ENCODE peak calls at places on chromosomes 1 and 21, in five cellular contexts. G is heart right ventricle, O is fibroblast of lung, X is pancreas, B is tibial nerve. K is an unnamed sample.

GRCh38 chr1:42170779-42171621 is 6.5 kb upstream of the GUCA2A start:
- DNase-seq in G (no peak), O (no peak), X (no peak), B (no peak), K (no peak)

GRCh38 chr1:204885790-204886189 is 15.1 kb downstream of the NFASC start:
- DNase-seq in G (no peak), O (peak; percentile 58), X (no peak), B (no peak), K (no peak)

GRCh38 chr1:228225740-228226139 is 17.9 kb downstream of the OBSCN start:
- DNase-seq in G (no peak), O (no peak), X (no peak), B (no peak), K (no peak)

GRCh38 chr1:12506581-12507280 is 111.3 kb downstream of the DHRS3 start:
- DNase-seq in G (no peak), O (no peak), X (no peak), B (no peak), K (no peak)

GRCh38 chr1:51300270-51300669 is 30.1 kb downstream of the TTC39A start:
- DNase-seq in G (no peak), O (no peak), X (no peak), B (no peak), K (no peak)

GRCh38 chr1:6041432-6042062 is 4.1 kb upstream of the KCNAB2 start:
- DNase-seq in G (peak; percentile 40), O (no peak), X (no peak), B (no peak), K (no peak)

GRCh38 chr21:46425566-46425965 is 33.1 kb upstream of the DIP2A start:
- DNase-seq in G (no peak), O (no peak), X (no peak), B (no peak), K (no peak)

GRCh38 chr1:246417152-246417812 is 89.8 kb downstream of the SMYD3 start:
- DNase-seq in G (no peak), O (peak; percentile 87), X (no peak), B (no peak), K (no peak)

GRCh38 chr1:181768216-181768929 is 285.1 kb downstream of the CACNA1E start:
- DNase-seq in G (no peak), O (peak; percentile 6), X (no peak), B (no peak), K (no peak)

GRCh38 chr1:220894924-220895256 is 15.6 kb downstream of the HLX start:
- DNase-seq in G (no peak), O (no peak), X (no peak), B (no peak), K (no peak)

GRCh38 chr1:221708076-221708571 is 33.8 kb downstream of the DUSP10 start:
- DNase-seq in G (no peak), O (peak; percentile 78), X (no peak), B (no peak), K (no peak)

GRCh38 chr1:206933333-206933945 is 11.7 kb upstream of the FCMR start:
- DNase-seq in G (peak; percentile 31), O (no peak), X (no peak), B (no peak), K (peak; percentile 71)

GRCh38 chr1:66137235-66137634 is 344.5 kb downstream of the PDE4B start:
- DNase-seq in G (no peak), O (peak; percentile 47), X (no peak), B (no peak), K (no peak)

GRCh38 chr1:34779526-34779925 is 1.5 kb upstream of the GJB3 start:
- DNase-seq in G (no peak), O (no peak), X (no peak), B (no peak), K (peak; percentile 35)

GRCh38 chr1:218171302-218171893 is 113.7 kb upstream of the RRP15 start:
- DNase-seq in G (no peak), O (peak; percentile 26), X (no peak), B (no peak), K (no peak)

GRCh38 chr1:13916530-13916929 is 216.5 kb downstream of the PRDM2 start:
- DNase-seq in G (no peak), O (no peak), X (no peak), B (no peak), K (no peak)

GRCh38 chr1:200154069-200154767 is 126.7 kb downstream of the NR5A2 start:
- DNase-seq in G (no peak), O (peak; percentile 15), X (no peak), B (no peak), K (no peak)

GRCh38 chr1:6358757-6359567 is 34.6 kb downstream of the ACOT7 start:
- DNase-seq in G (no peak), O (peak; percentile 75), X (no peak), B (no peak), K (no peak)

GRCh38 chr21:45266518-45267389 is 20.9 kb downstream of the POFUT2 start:
- DNase-seq in G (no peak), O (peak; percentile 34), X (no peak), B (peak; percentile 7), K (no peak)

GRCh38 chr1:199279107-199279506 is 640.3 kb downstream of the PTPRC start:
- DNase-seq in G (no peak), O (peak; percentile 44), X (no peak), B (no peak), K (no peak)

GRCh38 chr1:209389258-209389657 is 194.3 kb upstream of the CAMK1G start:
- DNase-seq in G (no peak), O (peak; percentile 98), X (no peak), B (no peak), K (no peak)

GRCh38 chr1:38030596-38031512 is 15.7 kb downstream of the POU3F1 start:
- DNase-seq in G (no peak), O (no peak), X (peak; percentile 58), B (peak; percentile 56), K (no peak)

GRCh38 chr1:160061376-160062100 is 8.4 kb downstream of the KCNJ10 start:
- DNase-seq in G (no peak), O (no peak), X (no peak), B (no peak), K (no peak)
- TF ChIP-seq CTCF in G (no peak), O (no peak), X (no peak), B (no peak), K (no peak)

DNA sequence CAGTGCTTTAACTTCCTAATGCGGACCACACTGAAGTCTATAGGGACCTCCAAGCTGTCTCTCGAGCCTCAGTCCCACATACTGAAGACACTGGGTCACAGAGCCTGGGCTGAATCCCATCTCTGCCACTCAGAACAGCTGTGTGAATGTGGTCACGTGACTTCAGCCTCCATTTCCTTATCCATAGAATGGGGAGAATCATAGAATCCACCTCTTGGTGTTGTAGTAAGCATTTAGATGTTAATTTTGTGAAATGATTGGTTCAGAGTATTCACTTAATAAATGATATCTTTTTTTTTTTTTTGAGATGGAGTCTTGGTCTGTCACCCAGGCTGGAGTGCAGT is 41.2 kb upstream of the LYST start:
- DNase-seq in G (no peak), O (no peak), X (no peak), B (no peak), K (no peak)
- H3K4me1 ChIP-seq in G (peaks cover 12% of the 10 kb centered on the region), O (peaks cover 23% of the 10 kb centered on the region), X (no peaks in the 10 kb centered on the region), B (peaks cover 28% of the 10 kb centered on the region), K (peaks cover 22% of the 10 kb centered on the region)

GRCh38 chr1:16251381-16251780 is 14.4 kb upstream of the CPLANE2 start:
- DNase-seq in G (no peak), O (no peak), X (no peak), B (no peak), K (peak; percentile 40)
- H3K36me3 ChIP-seq in G (peaks cover 8% of the 10 kb centered on the region), O (peaks cover 2% of the 10 kb centered on the region), X (no peaks in the 10 kb centered on the region), B (peaks cover 60% of the 10 kb centered on the region), K (peaks cover 55% of the 10 kb centered on the region)

DNA sequence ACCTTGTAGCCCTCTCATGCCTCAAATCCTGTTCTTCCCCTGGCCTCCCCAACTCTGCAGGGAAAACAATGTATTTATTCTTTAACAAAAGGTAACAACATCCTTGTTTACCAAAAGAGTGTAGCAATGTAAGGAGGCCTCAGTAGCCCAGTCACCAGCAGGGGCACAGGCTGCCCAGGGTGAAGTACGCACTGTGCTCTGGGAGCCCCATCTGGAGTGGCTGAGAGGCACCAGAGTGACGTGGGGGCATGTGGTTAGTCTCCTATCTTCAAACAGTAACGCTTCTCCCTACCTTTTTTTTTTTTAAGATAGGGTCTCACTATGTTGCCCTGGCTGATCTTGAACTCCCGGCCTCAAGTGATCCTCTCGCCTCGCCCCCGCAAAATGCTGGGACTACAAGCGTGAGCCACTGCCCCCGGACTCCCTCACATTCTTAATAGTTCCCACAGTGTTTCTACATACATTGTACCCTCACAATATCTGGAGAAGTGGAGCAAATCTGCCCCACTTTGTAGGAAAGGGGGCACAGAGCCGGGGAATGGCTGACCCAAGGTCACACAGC is 51.3 kb upstream of the ECE1 start:
- DNase-seq in G (no peak), O (no peak), X (peak; percentile 31), B (no peak), K (no peak)
- TF ChIP-seq CTCF in G (no peak), O (no peak), X (no peak), B (no peak), K (no peak)

GRCh38 chr21:33202464-33203363 is 27.0 kb upstream of the IFNAR2 start:
- DNase-seq in G (no peak), O (no peak), X (no peak), B (no peak), K (no peak)
- H3K4me1 ChIP-seq in G (peaks cover 25% of the 10 kb centered on the region), O (peaks cover 3% of the 10 kb centered on the region), X (no peaks in the 10 kb centered on the region), B (peaks cover 54% of the 10 kb centered on the region), K (peaks cover 2% of the 10 kb centered on the region)

GRCh38 chr1:154157520-154158306 is 2.8 kb upstream of the NUP210L start:
- DNase-seq in G (no peak), O (peak; percentile 70), X (no peak), B (no peak), K (no peak)
- H3K36me3 ChIP-seq in G (no peaks in the 10 kb centered on the region), O (peaks cover 6% of the 10 kb centered on the region), X (no peaks in the 10 kb centered on the region), B (peaks cover 40% of the 10 kb centered on the region), K (peaks cover 24% of the 10 kb centered on the region)

GRCh38 chr1:242890211-242890741 is 364.8 kb downstream of the CEP170 start:
- DNase-seq in G (peak; percentile 44), O (peak; percentile 6), X (no peak), B (no peak), K (no peak)

GRCh38 chr1:242886137-242886536 is 361.6 kb upstream of the PLD5 start:
- DNase-seq in G (no peak), O (no peak), X (no peak), B (no peak), K (no peak)
- TF ChIP-seq CTCF in G (no peak), O (no peak), X (no peak), B (no peak), K (no peak)

GRCh38 chr1:94024109-94024792 is 96.7 kb downstream of the ABCA4 start:
- DNase-seq in G (no peak), O (no peak), X (no peak), B (no peak), K (no peak)
- H3K4me1 ChIP-seq in G (peaks cover 13% of the 10 kb centered on the region), O (peaks cover 15% of the 10 kb centered on the region), X (no peaks in the 10 kb centered on the region), B (peaks cover 40% of the 10 kb centered on the region), K (peaks cover 5% of the 10 kb centered on the region)